ENCODE peak calls at places on chromosomes 3 and 15, in four cellular contexts. C, K, G and N are unnamed samples.

GRCh38 chr3:102200126-102200525 is 234.7 kb upstream of the ZPLD1 start:
- DNase-seq in C (no peak), K (no peak), G (peak), N (no peak)

GRCh38 chr3:51967384-51968174 is at the start of gene PCBP4:
- DNase-seq in C (peak), K (peak), G (peak), N (peak)

GRCh38 chr15:77623008-77623877 is 9.5 kb downstream of the LINGO1 start:
- DNase-seq in C (no peak), K (no peak), G (no peak), N (no peak)

GRCh38 chr3:198097048-198097447 is 137.0 kb downstream of the LMLN start:
- DNase-seq in C (no peak), K (no peak), G (no peak), N (no peak)

GRCh38 chr3:32913790-32914446 is 37.5 kb upstream of the CCR4 start:
- DNase-seq in C (no peak), K (peak), G (peak), N (no peak)

GRCh38 chr3:133237380-133237779 is 162.5 kb upstream of the BFSP2 start:
- DNase-seq in C (no peak), K (no peak), G (no peak), N (no peak)

GRCh38 chr3:32276279-32276841 is 37.9 kb downstream of the CMTM8 start:
- DNase-seq in C (no peak), K (no peak), G (peak), N (no peak)

GRCh38 chr3:30751610-30752299 is 142.7 kb downstream of the GADL1 start:
- DNase-seq in C (no peak), K (no peak), G (peak), N (peak)

GRCh38 chr3:152270145-152270870 is 1.6 kb downstream of the MBNL1 start:
- DNase-seq in C (no peak), K (no peak), G (peak), N (peak)

GRCh38 chr15:72778796-72779195 is 4.8 kb downstream of the ADPGK start:
- DNase-seq in C (no peak), K (no peak), G (no peak), N (no peak)